ENCODE peak calls at places on chromosomes 5 and 9, in six cellular contexts. Y is cardiac muscle cell, C is endothelial cell, A is GM13977, U is body of pancreas, N is uterus. O is an unnamed sample.

GRCh38 chr5:96517294-96517693 is 84.2 kb upstream of the PCSK1 start:
- DNase-seq in Y (peak; percentile 35), C (no peak), A (no peak), U (no peak), N (no peak), O (no peak)

GRCh38 chr5:32094691-32095090 is 79.4 kb downstream of the GOLPH3 start:
- DNase-seq in Y (no peak), C (no peak), A (no peak), U (no peak), N (no peak), O (no peak)

GRCh38 chr5:72224946-72225427 is 95.1 kb downstream of the MRPS27 start:
- DNase-seq in Y (peak; percentile 41), C (no peak), A (no peak), U (no peak), N (no peak), O (no peak)

GRCh38 chr5:160438316-160439204 is 16.9 kb downstream of the PTTG1 start:
- DNase-seq in Y (peak; percentile 81), C (peak; percentile 60), A (peak; percentile 37), U (peak; percentile 66), N (no peak), O (peak; percentile 62)

GRCh38 chr5:31640573-31640972 is 1.6 kb downstream of the PDZD2 start:
- DNase-seq in Y (no peak), C (no peak), A (no peak), U (no peak), N (no peak), O (no peak)

GRCh38 chr9:318646-319045 is 104.0 kb downstream of the DOCK8 start:
- DNase-seq in Y (no peak), C (no peak), A (no peak), U (no peak), N (no peak), O (no peak)

GRCh38 chr5:38872826-38873225 is 27.0 kb downstream of the OSMR start:
- DNase-seq in Y (no peak), C (no peak), A (no peak), U (no peak), N (no peak), O (no peak)

GRCh38 chr9:135864447-135865049 is 42.8 kb downstream of the CAMSAP1 start:
- DNase-seq in Y (peak; percentile 65), C (peak; percentile 77), A (peak; percentile 76), U (peak; percentile 51), N (peak; percentile 63), O (peak; percentile 72)

GRCh38 chr9:27645166-27645840 is 72.0 kb upstream of the C9orf72 start:
- DNase-seq in Y (peak; percentile 50), C (no peak), A (no peak), U (no peak), N (no peak), O (no peak)

GRCh38 chr9:82912639-82913038 is 150.3 kb downstream of the RASEF start:
- DNase-seq in Y (no peak), C (no peak), A (no peak), U (no peak), N (no peak), O (no peak)

GRCh38 chr5:20572560-20572959 is 584.6 kb upstream of the CDH18 start:
- DNase-seq in Y (peak; percentile 89), C (no peak), A (no peak), U (no peak), N (no peak), O (no peak)

GRCh38 chr9:125493861-125494554 is 213.0 kb downstream of the MAPKAP1 start:
- DNase-seq in Y (no peak), C (no peak), A (no peak), U (no peak), N (no peak), O (no peak)

GRCh38 chr9:69805962-69806633 is 14.5 kb upstream of the CFAP95 start:
- DNase-seq in Y (peak; percentile 28), C (no peak), A (no peak), U (peak; percentile 43), N (no peak), O (no peak)

GRCh38 chr5:83718195-83718825 is 2.3 kb downstream of the HAPLN1 start:
- DNase-seq in Y (peak; percentile 86), C (peak; percentile 48), A (peak; percentile 75), U (peak; percentile 67), N (no peak), O (peak; percentile 65)

DNA sequence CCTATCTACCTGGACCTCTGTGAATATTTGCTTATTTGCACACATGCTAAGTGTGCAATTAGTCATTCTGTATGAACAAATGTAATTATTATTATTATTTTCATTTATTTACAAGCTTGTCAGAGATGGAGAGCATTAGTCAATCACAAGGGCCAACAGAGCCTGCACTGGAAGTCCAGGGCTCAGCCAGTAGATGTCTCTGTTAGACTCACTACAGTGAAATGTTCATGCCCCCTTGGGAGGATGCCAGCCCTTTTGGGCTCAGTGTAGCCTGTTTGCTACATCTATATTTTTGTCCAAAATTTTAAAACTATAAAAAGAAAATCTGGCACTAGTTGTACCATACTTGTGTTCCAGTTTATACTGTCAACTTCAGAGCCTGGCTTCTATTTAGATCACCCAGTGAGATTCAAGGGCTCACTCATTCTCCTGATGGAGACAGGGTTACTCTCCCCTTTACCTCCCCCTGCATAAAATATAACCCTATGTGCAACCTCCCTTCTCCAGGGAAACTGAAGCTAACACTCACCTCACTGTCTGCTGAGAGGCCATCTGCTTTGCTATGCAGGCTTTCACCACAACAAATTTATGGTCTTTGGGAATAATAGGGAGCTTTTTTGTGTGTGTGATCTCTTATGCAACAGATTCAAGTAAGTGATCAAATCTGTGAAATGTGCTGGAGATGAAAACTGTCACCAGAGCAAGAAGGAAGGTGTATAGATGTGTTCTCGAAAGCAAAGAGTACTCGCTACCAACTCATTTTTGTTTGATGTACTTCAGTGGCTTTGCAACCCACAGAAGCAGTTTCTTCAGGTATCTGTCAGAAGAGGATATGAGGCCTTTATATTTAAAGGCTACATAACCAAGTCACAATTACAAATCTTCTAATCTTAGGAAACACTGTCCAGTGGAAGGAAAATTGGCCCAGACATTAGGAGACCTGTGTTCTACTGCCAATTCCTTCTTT is 99.9 kb upstream of the TLE4 start:
- DNase-seq in Y (peak; percentile 65), C (no peak), A (no peak), U (peak; percentile 61), N (peak; percentile 54), O (peak; percentile 60)
- TF ChIP-seq CTCF in Y (peak; percentile 45), C (no peak), A (no peak), U (peak; percentile 16), N (no peak), O (peak; percentile 62)

GRCh38 chr5:163976691-163977090 is 471.3 kb downstream of the MAT2B start:
- DNase-seq in Y (no peak), C (no peak), A (no peak), U (no peak), N (no peak), O (no peak)

GRCh38 chr5:163978897-163979296 is 473.5 kb downstream of the MAT2B start:
- DNase-seq in Y (no peak), C (no peak), A (no peak), U (no peak), N (no peak), O (peak; percentile 12)
- TF ChIP-seq CTCF in Y (no peak), C (no peak), A (peak; percentile 17), U (no peak), N (no peak), O (peak; percentile 39)

DNA sequence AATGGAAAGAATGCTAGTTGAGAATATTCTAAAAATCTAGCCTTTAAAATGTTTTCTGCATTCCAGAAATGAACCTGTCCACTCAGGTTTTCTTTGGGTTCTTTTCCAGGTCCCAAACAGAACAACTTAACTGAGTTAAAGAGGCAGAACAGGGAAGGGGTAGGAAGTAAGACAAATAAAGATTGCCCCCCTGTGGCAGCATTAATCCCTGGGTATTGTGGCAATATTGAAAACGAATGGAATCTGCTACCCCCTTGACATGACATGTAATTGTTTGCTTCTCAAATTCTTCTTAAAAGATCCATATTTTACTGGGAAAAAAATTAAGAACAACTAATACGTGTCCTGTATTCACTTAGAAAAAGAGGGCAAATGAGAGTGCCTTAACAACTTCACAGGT is 9.3 kb upstream of the RBM22 start:
- DNase-seq in Y (peak; percentile 38), C (no peak), A (no peak), U (no peak), N (no peak), O (no peak)
- TF ChIP-seq CTCF in Y (peak; percentile 35), C (no peak), A (no peak), U (no peak), N (no peak), O (peak; percentile 57)

GRCh38 chr5:120394259-120394658 is 69.8 kb upstream of the PRR16 start:
- DNase-seq in Y (no peak), C (no peak), A (no peak), U (no peak), N (no peak), O (no peak)
- TF ChIP-seq CTCF in Y (peak; percentile 11), C (peak; percentile 43), A (no peak), U (no peak), N (no peak), O (no peak)

GRCh38 chr9:124037790-124038189 is 26.2 kb downstream of the LHX2 start:
- DNase-seq in Y (no peak), C (no peak), A (peak; percentile 28), U (no peak), N (no peak), O (no peak)
- TF ChIP-seq CTCF in Y (peak; percentile 9), C (no peak), A (no peak), U (no peak), N (no peak), O (peak; percentile 34)

GRCh38 chr9:18060304-18060934 is 413.5 kb upstream of the ADAMTSL1 start:
- DNase-seq in Y (peak; percentile 20), C (no peak), A (no peak), U (no peak), N (no peak), O (no peak)
- TF ChIP-seq CTCF in Y (peak; percentile 47), C (peak; percentile 77), A (peak; percentile 16), U (no peak), N (no peak), O (no peak)

GRCh38 chr5:103514381-103514780 is 48.2 kb downstream of the NUDT12 start:
- DNase-seq in Y (no peak), C (no peak), A (no peak), U (no peak), N (no peak), O (no peak)

GRCh38 chr5:103522586-103522985 is 40.0 kb downstream of the NUDT12 start:
- DNase-seq in Y (peak; percentile 87), C (no peak), A (no peak), U (no peak), N (no peak), O (no peak)

GRCh38 chr5:103525366-103525765 is 37.2 kb downstream of the NUDT12 start:
- DNase-seq in Y (no peak), C (no peak), A (no peak), U (no peak), N (no peak), O (no peak)

GRCh38 chr5:103523319-103523718 is 39.3 kb downstream of the NUDT12 start:
- DNase-seq in Y (no peak), C (no peak), A (no peak), U (no peak), N (no peak), O (no peak)

GRCh38 chr5:103519550-103519949 is 43.0 kb downstream of the NUDT12 start:
- DNase-seq in Y (no peak), C (peak; percentile 24), A (no peak), U (no peak), N (no peak), O (peak; percentile 23)
- TF ChIP-seq CTCF in Y (peak; percentile 15), C (peak; percentile 25), A (no peak), U (no peak), N (no peak), O (peak; percentile 72)